ENCODE peak calls at places on chromosomes 1 and 21, in ten cellular contexts. C is PC-9, M is BJ, K is fibroblast of lung, G is progenitor cell of endocrine pancreas, O is fibroblast of pulmonary artery, Q is WERI-Rb-1, Z is GM10248, W is epithelial cell of esophagus, I is neural progenitor cell. U is an unnamed sample.

GRCh38 chr21:42219606-42220137 is 732 bp downstream of the ABCG1 start:
- DNase-seq in C (no peak), M (no peak), K (peak; percentile 5), G (no peak), O (no peak), Q (peak; percentile 35), Z (peak; percentile 49), W (no peak), I (peak; percentile 57), U (no peak)

GRCh38 chr1:150065184-150065871 is 2.2 kb upstream of the VPS45 start:
- DNase-seq in C (no peak), M (peak; percentile 39), K (peak; percentile 79), G (no peak), O (peak; percentile 62), Q (no peak), Z (no peak), W (peak; percentile 55), I (no peak), U (no peak)

GRCh38 chr1:153841463-153841994 is 66.3 kb downstream of the SLC27A3 start:
- DNase-seq in C (no peak), M (no peak), K (peak; percentile 62), G (no peak), O (peak; percentile 48), Q (no peak), Z (no peak), W (no peak), I (no peak), U (no peak)

GRCh38 chr21:39518055-39518844 is 66.5 kb downstream of the SH3BGR start:
- DNase-seq in C (peak; percentile 38), M (no peak), K (peak; percentile 25), G (peak; percentile 55), O (peak; percentile 53), Q (peak; percentile 84), Z (peak; percentile 79), W (peak; percentile 60), I (peak; percentile 91), U (peak; percentile 5)

GRCh38 chr1:72623299-72623708 is 341.0 kb upstream of the NEGR1 start:
- DNase-seq in C (peak; percentile 0), M (no peak), K (peak; percentile 46), G (no peak), O (peak; percentile 62), Q (no peak), Z (peak; percentile 26), W (peak; percentile 57), I (peak; percentile 66), U (peak; percentile 10)

GRCh38 chr1:26177182-26177684 is at the start of gene CNKSR1:
- DNase-seq in C (peak; percentile 89), M (no peak), K (no peak), G (peak; percentile 72), O (no peak), Q (no peak), Z (no peak), W (peak; percentile 91), I (peak; percentile 84), U (no peak)

GRCh38 chr1:153261793-153262371 is 2.4 kb downstream of the LORICRIN start:
- DNase-seq in C (no peak), M (no peak), K (no peak), G (no peak), O (no peak), Q (no peak), Z (no peak), W (no peak), I (no peak), U (no peak)

GRCh38 chr1:183206538-183207117 is 20.6 kb downstream of the LAMC2 start:
- DNase-seq in C (no peak), M (no peak), K (no peak), G (no peak), O (peak; percentile 36), Q (no peak), Z (no peak), W (peak; percentile 67), I (no peak), U (no peak)

GRCh38 chr1:42381424-42381673 is 757 bp downstream of the RIMKLA start:
- DNase-seq in C (no peak), M (no peak), K (no peak), G (no peak), O (no peak), Q (no peak), Z (no peak), W (no peak), I (no peak), U (no peak)

GRCh38 chr1:24382165-24382577 is 31.4 kb downstream of the STPG1 start:
- DNase-seq in C (no peak), M (no peak), K (no peak), G (no peak), O (no peak), Q (no peak), Z (no peak), W (peak; percentile 90), I (no peak), U (no peak)

GRCh38 chr1:1371741-1372711 is 3.0 kb downstream of the AURKAIP1 start:
- DNase-seq in C (peak; percentile 77), M (no peak), K (peak; percentile 25), G (peak; percentile 80), O (no peak), Q (peak; percentile 83), Z (peak; percentile 90), W (peak; percentile 51), I (peak; percentile 80), U (no peak)

DNA sequence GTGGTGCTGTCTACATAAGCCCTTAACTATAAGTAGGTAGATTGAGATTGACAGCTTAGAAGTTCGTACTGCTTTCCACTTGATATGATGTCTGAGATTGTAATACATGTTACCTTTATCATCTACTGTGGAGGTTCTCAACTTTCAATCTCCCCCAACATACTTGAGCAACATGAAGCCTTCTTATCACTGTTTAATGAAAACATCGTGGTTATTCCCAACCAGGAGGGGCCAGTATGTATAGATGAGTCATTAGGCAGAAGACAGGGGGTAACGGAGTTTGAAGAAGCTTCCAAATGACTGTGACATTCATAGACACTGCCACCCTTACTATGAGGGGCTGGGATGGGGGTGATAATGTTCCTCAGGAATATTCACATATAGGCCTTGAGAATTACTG is 36.0 kb downstream of the CENPF start:
- DNase-seq in C (no peak), M (no peak), K (peak; percentile 43), G (no peak), O (no peak), Q (no peak), Z (no peak), W (no peak), I (no peak), U (no peak)
- TF ChIP-seq CTCF in C (no peak), M (no peak), K (no peak), G (no peak), O (no peak), Q (no peak), Z (no peak), W (no peak), I (no peak), U (no peak)

DNA sequence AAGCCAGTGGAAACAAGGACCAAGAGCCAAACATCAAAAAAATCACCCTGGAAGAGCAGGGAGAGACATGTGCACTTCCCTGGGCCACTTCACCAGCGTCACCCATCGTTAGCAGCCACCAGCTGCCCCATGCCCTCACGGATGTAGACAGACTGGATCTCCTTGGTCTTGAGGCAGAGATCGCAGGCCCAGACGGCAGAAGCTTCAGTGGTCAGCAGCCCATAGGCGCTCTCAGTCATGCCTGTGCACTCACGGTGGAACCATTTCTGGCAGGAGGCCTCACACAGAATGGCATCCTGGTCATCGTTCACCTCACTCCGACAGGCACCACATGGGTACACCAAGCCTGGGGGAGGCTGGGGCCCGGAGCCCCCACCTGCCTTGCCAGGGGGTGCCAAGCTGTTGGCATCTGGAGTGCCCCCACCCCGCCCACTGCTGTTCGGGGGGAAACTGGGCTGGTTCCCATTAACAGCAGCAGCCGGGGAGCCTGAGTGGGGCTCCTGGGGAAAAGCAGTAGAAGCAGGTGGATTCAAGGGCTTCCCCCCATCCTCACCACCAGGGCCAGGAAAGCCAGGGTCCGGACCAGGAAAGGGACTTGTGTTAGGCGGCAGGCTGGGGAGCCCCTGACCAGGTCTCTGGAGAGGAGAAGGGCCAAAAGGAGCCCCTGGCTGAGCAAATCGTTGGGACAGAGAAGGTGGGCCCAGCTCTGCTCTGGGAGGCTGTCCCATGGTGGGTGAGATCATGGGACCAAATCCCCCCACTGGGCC is 2.7 kb downstream of the PYGO2 start:
- DNase-seq in C (no peak), M (no peak), K (no peak), G (no peak), O (no peak), Q (no peak), Z (no peak), W (no peak), I (no peak), U (no peak)
- TF ChIP-seq CTCF in C (no peak), M (no peak), K (no peak), G (no peak), O (no peak), Q (no peak), Z (no peak), W (no peak), I (no peak), U (no peak)

GRCh38 chr1:39170731-39171375 is 33.6 kb upstream of the MACF1 start:
- DNase-seq in C (no peak), M (no peak), K (no peak), G (no peak), O (no peak), Q (peak; percentile 88), Z (no peak), W (no peak), I (peak; percentile 91), U (no peak)

GRCh38 chr1:39173995-39174380 is 30.5 kb upstream of the MACF1 start:
- DNase-seq in C (no peak), M (no peak), K (no peak), G (no peak), O (no peak), Q (no peak), Z (no peak), W (no peak), I (no peak), U (no peak)

GRCh38 chr1:39177641-39178040 is 26.9 kb upstream of the MACF1 start:
- DNase-seq in C (no peak), M (no peak), K (no peak), G (no peak), O (no peak), Q (no peak), Z (no peak), W (no peak), I (no peak), U (no peak)

GRCh38 chr1:39174400-39175081 is 30.0 kb upstream of the MACF1 start:
- DNase-seq in C (no peak), M (no peak), K (no peak), G (no peak), O (no peak), Q (no peak), Z (no peak), W (no peak), I (no peak), U (no peak)

GRCh38 chr1:39173119-39173994 is 31.1 kb upstream of the MACF1 start:
- DNase-seq in C (no peak), M (no peak), K (peak; percentile 70), G (no peak), O (no peak), Q (no peak), Z (no peak), W (no peak), I (peak; percentile 66), U (no peak)
- TF ChIP-seq CTCF in C (no peak), M (no peak), K (no peak), G (no peak), O (no peak), Q (no peak), Z (no peak), W (no peak), I (no peak), U (no peak)

DNA sequence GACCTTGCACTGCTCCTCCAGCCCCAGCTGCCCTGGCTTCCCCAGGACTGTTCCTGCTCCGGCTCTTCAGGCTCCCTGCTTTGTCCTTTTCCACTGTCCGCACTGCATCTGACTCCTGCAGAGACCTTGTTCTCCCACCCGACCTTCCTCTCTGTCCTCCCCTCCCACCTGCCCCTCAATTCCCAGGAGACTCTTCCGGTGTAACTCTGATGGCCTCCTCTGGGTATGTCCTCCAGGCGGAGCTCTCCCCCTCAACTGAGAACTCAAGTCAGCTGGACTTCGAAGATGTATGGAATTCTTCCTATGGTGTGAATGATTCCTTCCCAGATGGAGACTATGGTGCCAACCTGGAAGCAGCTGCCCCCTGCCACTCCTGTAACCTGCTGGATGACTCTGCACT is 550 bp downstream of the ACKR1 start:
- DNase-seq in C (no peak), M (no peak), K (no peak), G (no peak), O (no peak), Q (no peak), Z (no peak), W (no peak), I (peak; percentile 39), U (no peak)
- TF ChIP-seq CTCF in C (no peak), M (no peak), K (no peak), G (no peak), O (peak; percentile 2), Q (no peak), Z (no peak), W (no peak), I (peak; percentile 29), U (no peak)